ENCODE peak calls at places on chromosomes 1 and 21, in four cellular contexts. One of them, this sample, is unnamed.

GRCh38 chr1:82646336-82646735 is 845.6 kb downstream of the ADGRL2 start:
- DNase-seq in HAP-1: no peak
- DNase-seq in aorta: no peak
- DNase-seq in naive thymus-derived CD4-positive, alpha-beta T cell: no peak
- DNase-seq in this sample: no peak

GRCh38 chr1:4344065-4344753 is 310.2 kb upstream of the AJAP1 start:
- DNase-seq in HAP-1: no peak
- DNase-seq in aorta: no peak
- DNase-seq in naive thymus-derived CD4-positive, alpha-beta T cell: no peak
- DNase-seq in this sample: no peak

GRCh38 chr1:71770121-71770520 is 512.2 kb downstream of the NEGR1 start:
- DNase-seq in HAP-1: no peak
- DNase-seq in aorta: no peak
- DNase-seq in naive thymus-derived CD4-positive, alpha-beta T cell: no peak
- DNase-seq in this sample: no peak

GRCh38 chr1:221800831-221801610 is 59.1 kb upstream of the DUSP10 start:
- DNase-seq in HAP-1: peak; percentile 84
- DNase-seq in aorta: no peak
- DNase-seq in naive thymus-derived CD4-positive, alpha-beta T cell: no peak
- DNase-seq in this sample: no peak

GRCh38 chr1:77925966-77926365 is 37.5 kb downstream of the NEXN start:
- DNase-seq in HAP-1: no peak
- DNase-seq in aorta: no peak
- DNase-seq in naive thymus-derived CD4-positive, alpha-beta T cell: no peak
- DNase-seq in this sample: no peak

GRCh38 chr1:162633327-162633762 is 1.1 kb downstream of the DDR2 start:
- DNase-seq in HAP-1: no peak
- DNase-seq in aorta: no peak
- DNase-seq in naive thymus-derived CD4-positive, alpha-beta T cell: no peak
- DNase-seq in this sample: no peak

GRCh38 chr1:31771891-31772668 is 7.9 kb upstream of the ADGRB2 start:
- DNase-seq in HAP-1: no peak
- DNase-seq in aorta: no peak
- DNase-seq in naive thymus-derived CD4-positive, alpha-beta T cell: peak; percentile 37
- DNase-seq in this sample: peak; percentile 40

GRCh38 chr1:155648207-155649147 is 38.5 kb downstream of the MSTO1 start:
- DNase-seq in HAP-1: peak; percentile 92
- DNase-seq in aorta: peak; percentile 47
- DNase-seq in naive thymus-derived CD4-positive, alpha-beta T cell: no peak
- DNase-seq in this sample: no peak

GRCh38 chr1:231329483-231329882 is 8.2 kb downstream of the EXOC8 start:
- DNase-seq in HAP-1: no peak
- DNase-seq in aorta: no peak
- DNase-seq in naive thymus-derived CD4-positive, alpha-beta T cell: no peak
- DNase-seq in this sample: no peak

GRCh38 chr1:184457500-184457899 is 70.7 kb downstream of the C1orf21 start:
- DNase-seq in HAP-1: no peak
- DNase-seq in aorta: no peak
- DNase-seq in naive thymus-derived CD4-positive, alpha-beta T cell: no peak
- DNase-seq in this sample: no peak

GRCh38 chr1:248805905-248806304 is 19.8 kb downstream of the SH3BP5L start:
- DNase-seq in HAP-1: no peak
- DNase-seq in aorta: no peak
- DNase-seq in naive thymus-derived CD4-positive, alpha-beta T cell: no peak
- DNase-seq in this sample: no peak

GRCh38 chr1:39845569-39846566 is 37.4 kb downstream of the TRIT1 start:
- DNase-seq in HAP-1: peak; percentile 73
- DNase-seq in aorta: peak; percentile 90
- DNase-seq in naive thymus-derived CD4-positive, alpha-beta T cell: peak; percentile 51
- DNase-seq in this sample: peak; percentile 88

GRCh38 chr1:58975888-58976287 is 192.0 kb upstream of the JUN start:
- DNase-seq in HAP-1: no peak
- DNase-seq in aorta: no peak
- DNase-seq in naive thymus-derived CD4-positive, alpha-beta T cell: no peak
- DNase-seq in this sample: no peak

GRCh38 chr1:193402977-193403376 is 216.6 kb upstream of the B3GALT2 start:
- DNase-seq in HAP-1: no peak
- DNase-seq in aorta: no peak
- DNase-seq in naive thymus-derived CD4-positive, alpha-beta T cell: no peak
- DNase-seq in this sample: no peak

GRCh38 chr1:183218039-183218618 is 32.1 kb downstream of the LAMC2 start:
- DNase-seq in HAP-1: no peak
- DNase-seq in aorta: peak; percentile 73
- DNase-seq in naive thymus-derived CD4-positive, alpha-beta T cell: no peak
- DNase-seq in this sample: no peak

GRCh38 chr1:183418696-183419095 is 516 bp upstream of the NMNAT2 start:
- DNase-seq in HAP-1: no peak
- DNase-seq in aorta: no peak
- DNase-seq in naive thymus-derived CD4-positive, alpha-beta T cell: no peak
- DNase-seq in this sample: no peak

GRCh38 chr1:175865041-175865766 is 121.8 kb upstream of the TNR start:
- DNase-seq in HAP-1: peak; percentile 44
- DNase-seq in aorta: no peak
- DNase-seq in naive thymus-derived CD4-positive, alpha-beta T cell: no peak
- DNase-seq in this sample: no peak

GRCh38 chr21:41739011-41739410 is 27.8 kb downstream of the RIPK4 start:
- DNase-seq in HAP-1: no peak
- DNase-seq in aorta: no peak
- DNase-seq in naive thymus-derived CD4-positive, alpha-beta T cell: no peak
- DNase-seq in this sample: no peak

GRCh38 chr1:221672160-221672762 is 69.6 kb downstream of the DUSP10 start:
- DNase-seq in HAP-1: no peak
- DNase-seq in aorta: no peak
- DNase-seq in naive thymus-derived CD4-positive, alpha-beta T cell: no peak
- DNase-seq in this sample: no peak

GRCh38 chr1:24095140-24095859 is 16.6 kb downstream of the MYOM3 start:
- DNase-seq in HAP-1: no peak
- DNase-seq in aorta: no peak
- DNase-seq in naive thymus-derived CD4-positive, alpha-beta T cell: no peak
- DNase-seq in this sample: no peak

GRCh38 chr1:15206418-15207030 is 40.5 kb upstream of the FHAD1 start:
- DNase-seq in HAP-1: no peak
- DNase-seq in aorta: peak; percentile 26
- DNase-seq in naive thymus-derived CD4-positive, alpha-beta T cell: no peak
- DNase-seq in this sample: no peak

GRCh38 chr1:29195875-29196274 is 14.2 kb upstream of the SRSF4 start:
- DNase-seq in HAP-1: no peak
- DNase-seq in aorta: no peak
- DNase-seq in naive thymus-derived CD4-positive, alpha-beta T cell: no peak
- DNase-seq in this sample: no peak

GRCh38 chr1:91201174-91201573 is 179.3 kb upstream of the ZNF644 start:
- DNase-seq in HAP-1: no peak
- DNase-seq in aorta: no peak
- DNase-seq in naive thymus-derived CD4-positive, alpha-beta T cell: no peak
- DNase-seq in this sample: no peak

GRCh38 chr1:51736702-51737101 is 119.8 kb downstream of the OSBPL9 start:
- DNase-seq in HAP-1: no peak
- DNase-seq in aorta: no peak
- DNase-seq in naive thymus-derived CD4-positive, alpha-beta T cell: no peak
- DNase-seq in this sample: no peak

DNA sequence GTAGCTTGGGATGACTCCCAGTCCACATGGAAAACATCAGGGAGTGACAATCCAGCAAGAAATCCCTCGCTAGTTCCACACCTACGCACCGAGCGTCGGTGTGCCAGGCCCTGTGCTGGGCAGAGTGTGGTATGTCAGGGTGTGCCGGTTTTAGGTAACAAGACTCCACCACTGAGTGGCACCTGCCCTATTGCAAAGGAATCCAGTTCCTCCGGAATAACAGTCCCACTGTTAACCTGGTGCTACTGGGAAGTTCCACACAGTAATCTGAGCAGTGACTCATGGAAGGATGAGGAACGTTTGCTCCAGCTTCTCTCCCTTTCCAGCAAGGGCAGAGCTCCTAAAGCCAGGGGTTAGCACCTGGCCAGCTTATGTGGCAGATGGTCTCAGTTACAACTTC is 14.3 kb downstream of the RNF207 start:
- DNase-seq in HAP-1: no peak
- DNase-seq in aorta: no peak
- DNase-seq in naive thymus-derived CD4-positive, alpha-beta T cell: no peak
- DNase-seq in this sample: no peak
- H3K4me1 ChIP-seq in HAP-1: no peaks in the 10 kb centered on the region
- H3K4me1 ChIP-seq in aorta: no peaks in the 10 kb centered on the region
- H3K4me1 ChIP-seq in naive thymus-derived CD4-positive, alpha-beta T cell: no peaks in the 10 kb centered on the region
- H3K4me1 ChIP-seq in this sample: no peaks in the 10 kb centered on the region

GRCh38 chr1:87334351-87335174 is 5.9 kb downstream of the LMO4 start:
- DNase-seq in HAP-1: no peak
- DNase-seq in aorta: peak; percentile 52
- DNase-seq in naive thymus-derived CD4-positive, alpha-beta T cell: peak; percentile 27
- DNase-seq in this sample: peak; percentile 71

GRCh38 chr1:87336623-87337067 is 8.0 kb downstream of the LMO4 start:
- DNase-seq in HAP-1: no peak
- DNase-seq in aorta: no peak
- DNase-seq in naive thymus-derived CD4-positive, alpha-beta T cell: no peak
- DNase-seq in this sample: no peak

GRCh38 chr1:87333692-87334347 is 5.1 kb downstream of the LMO4 start:
- DNase-seq in HAP-1: no peak
- DNase-seq in aorta: no peak
- DNase-seq in naive thymus-derived CD4-positive, alpha-beta T cell: peak; percentile 24
- DNase-seq in this sample: peak; percentile 56

GRCh38 chr1:87337606-87338005 is 8.9 kb downstream of the LMO4 start:
- DNase-seq in HAP-1: no peak
- DNase-seq in aorta: no peak
- DNase-seq in naive thymus-derived CD4-positive, alpha-beta T cell: no peak
- DNase-seq in this sample: no peak

GRCh38 chr1:87335175-87335992 is 6.7 kb downstream of the LMO4 start:
- DNase-seq in HAP-1: peak; percentile 26
- DNase-seq in aorta: peak; percentile 85
- DNase-seq in naive thymus-derived CD4-positive, alpha-beta T cell: peak; percentile 68
- DNase-seq in this sample: peak; percentile 76
- H3K4me3 ChIP-seq in HAP-1: peak overlapping the region; percentile 36
- H3K4me3 ChIP-seq in aorta: peak overlapping the region; percentile 86
- H3K4me3 ChIP-seq in naive thymus-derived CD4-positive, alpha-beta T cell: peak overlapping the region; percentile 37
- H3K4me3 ChIP-seq in this sample: no peak overlapping the region

GRCh38 chr21:43928726-43929125 is 63.7 kb downstream of the AGPAT3 start:
- DNase-seq in HAP-1: no peak
- DNase-seq in aorta: no peak
- DNase-seq in naive thymus-derived CD4-positive, alpha-beta T cell: no peak
- DNase-seq in this sample: no peak

GRCh38 chr21:43929217-43929971 is 64.4 kb downstream of the AGPAT3 start:
- DNase-seq in HAP-1: no peak
- DNase-seq in aorta: no peak
- DNase-seq in naive thymus-derived CD4-positive, alpha-beta T cell: no peak
- DNase-seq in this sample: no peak

GRCh38 chr21:43928230-43928607 is 63.2 kb downstream of the AGPAT3 start:
- DNase-seq in HAP-1: no peak
- DNase-seq in aorta: no peak
- DNase-seq in naive thymus-derived CD4-positive, alpha-beta T cell: no peak
- DNase-seq in this sample: no peak

GRCh38 chr21:43926196-43926595 is 61.2 kb downstream of the AGPAT3 start:
- DNase-seq in HAP-1: no peak
- DNase-seq in aorta: no peak
- DNase-seq in naive thymus-derived CD4-positive, alpha-beta T cell: no peak
- DNase-seq in this sample: no peak

DNA sequence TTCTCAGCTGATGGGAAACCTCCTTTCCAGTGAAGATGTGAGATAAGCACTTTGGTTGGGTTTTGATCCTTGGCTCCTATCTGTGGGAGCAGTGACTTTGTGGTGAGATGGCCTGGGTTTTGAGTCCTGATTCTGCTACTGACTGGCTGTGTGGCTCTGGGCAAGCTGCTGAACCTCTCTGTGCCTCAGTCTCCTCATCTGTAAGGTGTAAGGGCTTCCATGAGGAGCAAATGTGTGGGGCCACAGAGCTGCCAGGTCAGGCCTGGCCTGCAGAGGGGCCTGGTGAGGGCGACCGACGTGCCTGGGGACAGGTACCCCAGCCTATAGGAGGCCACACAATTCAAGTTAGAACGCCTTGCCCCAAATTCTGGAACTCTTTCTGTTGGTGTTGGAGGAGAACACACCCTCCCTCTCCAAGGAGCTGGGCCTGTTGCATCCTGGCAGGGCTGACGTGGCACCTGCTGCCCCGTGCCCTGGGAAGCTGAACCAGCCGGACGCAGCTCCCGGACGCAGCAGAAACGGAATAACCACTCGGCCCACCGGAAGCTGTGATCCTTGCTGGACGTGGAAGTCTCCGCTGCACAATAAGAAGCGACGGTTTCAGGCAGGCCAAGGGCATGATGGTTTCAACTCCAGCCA is 62.7 kb downstream of the AGPAT3 start:
- DNase-seq in HAP-1: no peak
- DNase-seq in aorta: no peak
- DNase-seq in naive thymus-derived CD4-positive, alpha-beta T cell: no peak
- DNase-seq in this sample: no peak
- H3K4me1 ChIP-seq in HAP-1: peaks cover under 1% of the 10 kb centered on the region
- H3K4me1 ChIP-seq in aorta: no peaks in the 10 kb centered on the region
- H3K4me1 ChIP-seq in naive thymus-derived CD4-positive, alpha-beta T cell: peaks cover under 1% of the 10 kb centered on the region
- H3K4me1 ChIP-seq in this sample: peaks cover 8% of the 10 kb centered on the region

GRCh38 chr1:37032660-37033354 is 1.5 kb downstream of the GRIK3 start:
- DNase-seq in HAP-1: no peak
- DNase-seq in aorta: no peak
- DNase-seq in naive thymus-derived CD4-positive, alpha-beta T cell: no peak
- DNase-seq in this sample: no peak
- H3K4me3 ChIP-seq in HAP-1: no peak overlapping the region
- H3K4me3 ChIP-seq in aorta: no peak overlapping the region
- H3K4me3 ChIP-seq in naive thymus-derived CD4-positive, alpha-beta T cell: no peak overlapping the region
- H3K4me3 ChIP-seq in this sample: no peak overlapping the region

DNA sequence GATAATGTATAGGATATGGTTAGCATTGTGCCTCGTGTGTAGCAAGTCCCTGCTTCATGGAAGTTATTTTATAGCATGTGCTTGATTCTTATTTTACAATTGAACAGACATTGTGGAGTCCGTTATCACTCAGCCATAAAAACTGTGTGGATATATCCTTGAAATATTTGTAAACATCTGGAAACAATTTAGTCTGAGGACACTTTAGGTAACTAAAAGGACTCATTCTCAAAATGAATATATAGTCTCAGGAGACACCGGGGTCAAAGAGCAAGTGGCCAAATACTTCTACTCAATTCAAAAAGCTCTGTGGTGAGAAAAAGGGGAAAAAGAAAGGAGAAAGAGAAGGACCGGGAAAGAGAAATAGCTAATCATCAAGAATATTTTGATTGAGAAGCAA is 23.7 kb downstream of the PRRX1 start:
- DNase-seq in HAP-1: no peak
- DNase-seq in aorta: no peak
- DNase-seq in naive thymus-derived CD4-positive, alpha-beta T cell: no peak
- DNase-seq in this sample: no peak
- H3K4me1 ChIP-seq in HAP-1: no peaks in the 10 kb centered on the region
- H3K4me1 ChIP-seq in aorta: peaks cover 2% of the 10 kb centered on the region
- H3K4me1 ChIP-seq in naive thymus-derived CD4-positive, alpha-beta T cell: no peaks in the 10 kb centered on the region
- H3K4me1 ChIP-seq in this sample: no peaks in the 10 kb centered on the region